ENCODE peak calls at places on chromosomes 12 and 14, in four cellular contexts. One of them, this sample, is unnamed.

GRCh38 chr12:87021400-87021799 is 765.2 kb upstream of the MGAT4C start:
- DNase-seq in fibroblast of pulmonary artery: no peak
- DNase-seq in body of pancreas: no peak
- DNase-seq in Panc1: no peak
- DNase-seq in this sample: no peak

GRCh38 chr12:59973515-59973914 is 377.7 kb downstream of the SLC16A7 start:
- DNase-seq in body of pancreas: no peak
- DNase-seq in fibroblast of pulmonary artery: peak
- DNase-seq in Panc1: no peak
- DNase-seq in this sample: no peak

GRCh38 chr14:45868377-45868776 is 615.4 kb upstream of the MIS18BP1 start:
- DNase-seq in Panc1: no peak
- DNase-seq in fibroblast of pulmonary artery: no peak
- DNase-seq in body of pancreas: no peak
- DNase-seq in this sample: no peak

GRCh38 chr12:37672655-37673260 is 643.8 kb upstream of the ALG10B start:
- DNase-seq in body of pancreas: no peak
- DNase-seq in Panc1: no peak
- DNase-seq in fibroblast of pulmonary artery: peak
- DNase-seq in this sample: no peak

GRCh38 chr14:85190251-85190650 is 339.7 kb upstream of the FLRT2 start:
- DNase-seq in fibroblast of pulmonary artery: no peak
- DNase-seq in Panc1: no peak
- DNase-seq in body of pancreas: no peak
- DNase-seq in this sample: no peak

GRCh38 chr14:52314521-52315354 is 626 bp downstream of the PTGER2 start:
- DNase-seq in fibroblast of pulmonary artery: no peak
- DNase-seq in body of pancreas: no peak
- DNase-seq in Panc1: no peak
- DNase-seq in this sample: no peak

GRCh38 chr14:30587141-30587540 is 28.2 kb downstream of the G2E3 start:
- DNase-seq in Panc1: no peak
- DNase-seq in fibroblast of pulmonary artery: no peak
- DNase-seq in body of pancreas: no peak
- DNase-seq in this sample: no peak

GRCh38 chr12:98532687-98533304 is 17.4 kb downstream of the TMPO start:
- DNase-seq in Panc1: no peak
- DNase-seq in fibroblast of pulmonary artery: peak
- DNase-seq in body of pancreas: no peak
- DNase-seq in this sample: peak

GRCh38 chr14:72515779-72516770 is 377.8 kb downstream of the DPF3 start:
- DNase-seq in Panc1: no peak
- DNase-seq in body of pancreas: peak
- DNase-seq in fibroblast of pulmonary artery: peak
- DNase-seq in this sample: no peak

GRCh38 chr12:113239288-113239771 is 18.1 kb downstream of the TPCN1 start:
- DNase-seq in body of pancreas: no peak
- DNase-seq in fibroblast of pulmonary artery: no peak
- DNase-seq in Panc1: no peak
- DNase-seq in this sample: no peak

GRCh38 chr12:8508224-8508623 is 5.1 kb upstream of the CLEC4D start:
- DNase-seq in body of pancreas: no peak
- DNase-seq in fibroblast of pulmonary artery: no peak
- DNase-seq in Panc1: no peak
- DNase-seq in this sample: no peak

GRCh38 chr12:88958153-88958552 is 377.9 kb upstream of the KITLG start:
- DNase-seq in Panc1: no peak
- DNase-seq in body of pancreas: no peak
- DNase-seq in fibroblast of pulmonary artery: no peak
- DNase-seq in this sample: peak

GRCh38 chr12:123465084-123465483 is 7.1 kb downstream of the SNRNP35 start:
- DNase-seq in Panc1: no peak
- DNase-seq in body of pancreas: no peak
- DNase-seq in fibroblast of pulmonary artery: no peak
- DNase-seq in this sample: no peak

GRCh38 chr12:57609091-57609780 is 2.0 kb upstream of the ARHGEF25 start:
- DNase-seq in Panc1: no peak
- DNase-seq in body of pancreas: no peak
- DNase-seq in fibroblast of pulmonary artery: no peak
- DNase-seq in this sample: no peak

GRCh38 chr14:95314609-95315008 is 5.1 kb downstream of the CLMN start:
- DNase-seq in fibroblast of pulmonary artery: no peak
- DNase-seq in Panc1: no peak
- DNase-seq in body of pancreas: no peak
- DNase-seq in this sample: no peak

GRCh38 chr12:108302471-108303311 is 36.4 kb downstream of the CMKLR1 start:
- DNase-seq in fibroblast of pulmonary artery: peak
- DNase-seq in body of pancreas: peak
- DNase-seq in Panc1: no peak
- DNase-seq in this sample: no peak

GRCh38 chr12:12505544-12506501 is 56.8 kb downstream of the DUSP16 start:
- DNase-seq in body of pancreas: no peak
- DNase-seq in Panc1: no peak
- DNase-seq in fibroblast of pulmonary artery: peak
- DNase-seq in this sample: no peak
- H3K4me3 ChIP-seq in body of pancreas: no peak
- H3K4me3 ChIP-seq in Panc1: no peak
- H3K4me3 ChIP-seq in fibroblast of pulmonary artery: peak
- H3K4me3 ChIP-seq in this sample: peak

DNA sequence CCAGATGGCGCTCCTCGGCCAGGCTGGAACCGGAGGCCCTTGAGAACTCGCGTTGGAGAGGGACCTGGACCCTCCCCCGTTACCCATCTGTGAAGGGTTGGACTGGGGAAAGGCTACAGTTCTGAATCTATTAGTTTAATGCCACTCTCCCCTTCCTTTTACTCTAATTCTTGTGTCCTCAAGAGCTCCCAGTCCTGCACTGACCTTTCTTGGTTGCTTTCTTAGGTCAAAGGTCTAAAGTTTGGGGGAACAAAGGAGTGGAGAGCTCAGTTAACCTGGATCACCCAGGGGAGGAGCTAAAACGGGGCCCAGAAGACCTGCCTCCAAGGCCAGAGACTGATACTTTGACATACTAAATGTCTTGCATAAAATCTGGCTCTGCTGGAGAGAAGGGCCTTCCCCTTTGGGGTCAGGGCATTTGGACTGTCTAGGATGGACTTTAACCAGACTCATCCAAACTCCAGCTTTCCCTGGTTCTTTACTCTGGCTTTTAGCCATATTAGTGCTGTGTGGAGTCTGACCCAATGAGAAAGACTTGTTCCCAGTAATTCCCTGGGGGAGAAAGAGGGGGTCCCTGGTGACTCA is 923 bp upstream of the MLF2 start:
- DNase-seq in body of pancreas: peak
- DNase-seq in Panc1: no peak
- DNase-seq in fibroblast of pulmonary artery: no peak
- DNase-seq in this sample: no peak
- TF ChIP-seq CTCF in body of pancreas: no peak
- TF ChIP-seq CTCF in Panc1: peak
- TF ChIP-seq CTCF in fibroblast of pulmonary artery: peak
- TF ChIP-seq CTCF in this sample: no peak

GRCh38 chr12:69900720-69901131 is 75.7 kb downstream of the MYRFL start:
- DNase-seq in body of pancreas: peak
- DNase-seq in fibroblast of pulmonary artery: peak
- DNase-seq in Panc1: no peak
- DNase-seq in this sample: peak
- H3K4me3 ChIP-seq in body of pancreas: no peak
- H3K4me3 ChIP-seq in fibroblast of pulmonary artery: no peak
- H3K4me3 ChIP-seq in Panc1: no peak
- H3K4me3 ChIP-seq in this sample: no peak

GRCh38 chr12:132761911-132762583 is 415 bp upstream of the ANKLE2 start:
- DNase-seq in Panc1: peak
- DNase-seq in fibroblast of pulmonary artery: peak
- DNase-seq in body of pancreas: peak
- DNase-seq in this sample: peak
- TF ChIP-seq CTCF in Panc1: no peak
- TF ChIP-seq CTCF in fibroblast of pulmonary artery: no peak
- TF ChIP-seq CTCF in body of pancreas: peak
- TF ChIP-seq CTCF in this sample: peak